ENCODE peak calls at places on chromosomes 4 and X, in seven cellular contexts. V, K, R, T, I, Z and Y are unnamed samples.

GRCh38 chr4:24063771-24064170 is 173.9 kb upstream of the PPARGC1A start:
- DNase-seq in R (no peak), T (no peak), K (no peak), V (no peak), I (no peak), Z (no peak), Y (no peak)

GRCh38 chr4:187042251-187042650 is 318.6 kb upstream of the FAT1 start:
- DNase-seq in Z (no peak), T (no peak), V (no peak), R (no peak), I (no peak), K (no peak), Y (no peak)

GRCh38 chr4:24477919-24478318 is 106.4 kb downstream of the DHX15 start:
- DNase-seq in R (peak), T (no peak), V (no peak), Z (no peak), I (peak), K (no peak), Y (peak)

GRCh38 chr4:2284161-2284933 is 22.4 kb upstream of the MXD4 start:
- DNase-seq in R (no peak), K (no peak), Z (no peak), V (no peak), T (peak), I (no peak), Y (no peak)

GRCh38 chr4:1730532-1731135 is 9.3 kb downstream of the TACC3 start:
- DNase-seq in I (no peak), K (no peak), R (no peak), Z (no peak), V (no peak), T (no peak), Y (no peak)

GRCh38 chr4:88618782-88619485 is 26.7 kb downstream of the HERC3 start:
- DNase-seq in K (no peak), V (no peak), Z (no peak), I (no peak), T (no peak), R (no peak), Y (no peak)

GRCh38 chrX:124680287-124680686 is 333.9 kb downstream of the SH2D1A start:
- DNase-seq in K (no peak), V (no peak), R (no peak), I (no peak), Z (no peak), T (no peak), Y (no peak)

GRCh38 chrX:40646489-40647306 is 663 bp downstream of the CXorf38 start:
- DNase-seq in I (peak), K (peak), V (no peak), R (no peak), T (peak), Z (peak), Y (no peak)

GRCh38 chrX:107750263-107750662 is 25.3 kb downstream of the TSC22D3 start:
- DNase-seq in K (no peak), I (no peak), R (no peak), Z (no peak), T (no peak), V (no peak), Y (no peak)

GRCh38 chr4:41256740-41257256 is at the start of gene UCHL1:
- DNase-seq in T (peak), V (peak), I (peak), Z (peak), K (peak), R (peak), Y (peak)

GRCh38 chr4:144658908-144659307 is 13.0 kb downstream of the HHIP start:
- DNase-seq in K (no peak), I (peak), Z (no peak), V (no peak), T (no peak), R (no peak), Y (no peak)

GRCh38 chr4:176584031-176584430 is 208.7 kb downstream of the VEGFC start:
- DNase-seq in I (peak), T (no peak), K (no peak), R (no peak), V (no peak), Z (no peak), Y (no peak)

GRCh38 chrX:109886122-109886761 is 116.7 kb upstream of the TMEM164 start:
- DNase-seq in Z (peak), K (peak), R (no peak), I (peak), T (no peak), V (no peak), Y (peak)

GRCh38 chr4:86482851-86483490 is 111.1 kb upstream of the PTPN13 start:
- DNase-seq in K (no peak), Z (no peak), T (no peak), V (no peak), R (no peak), I (no peak), Y (no peak)

GRCh38 chr4:125168531-125168930 is 146.2 kb upstream of the FAT4 start:
- DNase-seq in R (no peak), K (no peak), I (peak), T (no peak), V (no peak), Z (no peak), Y (no peak)

GRCh38 chr4:70583952-70584834 is 7.9 kb upstream of the AMBN start:
- DNase-seq in T (no peak), K (no peak), Z (no peak), I (no peak), V (no peak), R (no peak), Y (peak)

GRCh38 chrX:39162322-39162721 is 361.1 kb downstream of the MID1IP1 start:
- DNase-seq in K (peak), V (no peak), T (peak), R (no peak), I (no peak), Z (peak), Y (no peak)

GRCh38 chr4:94208268-94208667 is 603 bp downstream of the SMARCAD1 start:
- DNase-seq in R (no peak), Z (no peak), V (no peak), K (no peak), T (no peak), I (no peak), Y (no peak)

GRCh38 chr4:13984996-13985780 is 357.7 kb upstream of the BOD1L1 start:
- DNase-seq in T (no peak), I (peak), R (no peak), Z (no peak), K (no peak), V (no peak), Y (peak)

GRCh38 chr4:82017680-82018079 is 356.1 kb downstream of the HNRNPD start:
- DNase-seq in I (peak), V (no peak), K (peak), Z (no peak), T (no peak), R (peak), Y (peak)

GRCh38 chrX:70755850-70756249 is 152.7 kb downstream of the TEX11 start:
- DNase-seq in Z (peak), T (no peak), R (no peak), V (no peak), I (no peak), K (no peak), Y (no peak)

GRCh38 chr4:987689-988513 is 1.1 kb downstream of the IDUA start:
- DNase-seq in K (no peak), V (no peak), I (no peak), R (no peak), Z (no peak), T (no peak), Y (no peak)

GRCh38 chr4:158259955-158260575 is 49.8 kb downstream of the TMEM144 start:
- DNase-seq in I (peak), R (peak), T (no peak), K (no peak), V (no peak), Z (no peak), Y (peak)

GRCh38 chr4:129326810-129327209 is 230.9 kb downstream of the C4orf33 start:
- DNase-seq in V (no peak), R (no peak), Z (no peak), K (no peak), T (no peak), I (no peak), Y (no peak)

GRCh38 chr4:14529653-14530052 is 472.6 kb upstream of the CPEB2 start:
- DNase-seq in I (no peak), T (no peak), Z (no peak), V (no peak), K (no peak), R (peak), Y (peak)

GRCh38 chrX:73728518-73729023 is 165.6 kb downstream of the CHIC1 start:
- DNase-seq in T (no peak), V (no peak), Z (no peak), I (no peak), R (no peak), K (no peak), Y (no peak)

GRCh38 chr4:176782794-176783193 is 9.9 kb downstream of the VEGFC start:
- DNase-seq in I (peak), K (no peak), R (no peak), Z (no peak), T (no peak), V (no peak), Y (no peak)

GRCh38 chr4:145012841-145013240 is 85.2 kb downstream of the ANAPC10 start:
- DNase-seq in I (peak), K (no peak), Z (no peak), V (no peak), R (no peak), T (no peak), Y (peak)

GRCh38 chr4:183431614-183432013 is 12.8 kb upstream of the CDKN2AIP start:
- DNase-seq in R (no peak), I (no peak), K (no peak), Z (no peak), T (no peak), V (peak), Y (no peak)

GRCh38 chrX:40971736-40972135 is 113.5 kb upstream of the USP9X start:
- DNase-seq in R (no peak), I (peak), V (no peak), T (no peak), Z (no peak), K (no peak), Y (peak)

GRCh38 chr4:122959441-122959840 is 37.0 kb upstream of the NUDT6 start:
- DNase-seq in R (no peak), I (no peak), V (no peak), K (no peak), T (no peak), Z (no peak), Y (no peak)

GRCh38 chr4:76192221-76192620 is 21.4 kb downstream of the SCARB2 start:
- DNase-seq in Z (no peak), I (no peak), T (no peak), R (no peak), V (no peak), K (no peak), Y (no peak)

GRCh38 chr4:134215636-134216340 is 14.2 kb upstream of the PABPC4L start:
- DNase-seq in I (peak), V (no peak), T (no peak), K (no peak), R (no peak), Z (no peak), Y (no peak)

GRCh38 chr4:79049840-79050520 is 110.7 kb upstream of the PAQR3 start:
- DNase-seq in K (no peak), Z (no peak), I (no peak), T (peak), R (no peak), V (no peak), Y (no peak)

GRCh38 chrX:16712825-16713155 is 321 bp upstream of the CTPS2 start:
- DNase-seq in T (no peak), Z (no peak), K (no peak), R (no peak), V (no peak), I (no peak), Y (no peak)

GRCh38 chrX:136200466-136200865 is 50.7 kb downstream of the MAP7D3 start:
- DNase-seq in V (no peak), K (no peak), I (peak), T (no peak), Z (no peak), R (peak), Y (no peak)

GRCh38 chr4:74028504-74028903 is 10.0 kb downstream of the CXCL3 start:
- DNase-seq in I (no peak), Z (no peak), T (no peak), R (no peak), K (no peak), V (no peak), Y (no peak)

GRCh38 chr4:185892165-185892564 is 80.2 kb upstream of the SORBS2 start:
- DNase-seq in T (no peak), R (no peak), V (no peak), K (no peak), Z (no peak), I (no peak), Y (peak)